ENCODE peak calls at places on chromosomes 2 and 18, in six cellular contexts. One of them, this sample, is unnamed.

GRCh38 chr2:207353836-207354235 is 175.9 kb upstream of the CREB1 start:
- DNase-seq in endodermal cell: no peak
- DNase-seq in neural progenitor cell: no peak
- DNase-seq in HuH-7: no peak
- DNase-seq in NCI-H1694 treated with DMSO at 0.1 percent for 48 hours: no peak
- DNase-seq in activated CD4-positive, alpha-beta T cell treated with anti-CD3 and anti-CD28 coated beads, Interleukin-2, amount 10 ng/mL, durations not matched to agents 7 days and 5 days: no peak
- DNase-seq in this sample: no peak

GRCh38 chr2:204129591-204130270 is 193.2 kb downstream of the ICOS start:
- DNase-seq in NCI-H1694 treated with DMSO at 0.1 percent for 48 hours: no peak
- DNase-seq in HuH-7: no peak
- DNase-seq in neural progenitor cell: no peak
- DNase-seq in endodermal cell: no peak
- DNase-seq in activated CD4-positive, alpha-beta T cell treated with anti-CD3 and anti-CD28 coated beads, Interleukin-2, amount 10 ng/mL, durations not matched to agents 7 days and 5 days: no peak
- DNase-seq in this sample: no peak

GRCh38 chr2:12236136-12236834 is 480.5 kb upstream of the TRIB2 start:
- DNase-seq in activated CD4-positive, alpha-beta T cell treated with anti-CD3 and anti-CD28 coated beads, Interleukin-2, amount 10 ng/mL, durations not matched to agents 7 days and 5 days: no peak
- DNase-seq in neural progenitor cell: no peak
- DNase-seq in HuH-7: no peak
- DNase-seq in NCI-H1694 treated with DMSO at 0.1 percent for 48 hours: no peak
- DNase-seq in endodermal cell: no peak
- DNase-seq in this sample: no peak

GRCh38 chr2:64143154-64144056 is 815 bp downstream of the PELI1 start:
- DNase-seq in HuH-7: no peak
- DNase-seq in endodermal cell: peak
- DNase-seq in neural progenitor cell: peak
- DNase-seq in NCI-H1694 treated with DMSO at 0.1 percent for 48 hours: peak
- DNase-seq in activated CD4-positive, alpha-beta T cell treated with anti-CD3 and anti-CD28 coated beads, Interleukin-2, amount 10 ng/mL, durations not matched to agents 7 days and 5 days: peak
- DNase-seq in this sample: peak

GRCh38 chr2:133884739-133885381 is 316.6 kb upstream of the NCKAP5 start:
- DNase-seq in endodermal cell: no peak
- DNase-seq in activated CD4-positive, alpha-beta T cell treated with anti-CD3 and anti-CD28 coated beads, Interleukin-2, amount 10 ng/mL, durations not matched to agents 7 days and 5 days: no peak
- DNase-seq in HuH-7: peak
- DNase-seq in neural progenitor cell: no peak
- DNase-seq in NCI-H1694 treated with DMSO at 0.1 percent for 48 hours: peak
- DNase-seq in this sample: peak

GRCh38 chr2:9993490-9994165 is 42.1 kb downstream of the GRHL1 start:
- DNase-seq in HuH-7: no peak
- DNase-seq in endodermal cell: no peak
- DNase-seq in neural progenitor cell: no peak
- DNase-seq in activated CD4-positive, alpha-beta T cell treated with anti-CD3 and anti-CD28 coated beads, Interleukin-2, amount 10 ng/mL, durations not matched to agents 7 days and 5 days: no peak
- DNase-seq in NCI-H1694 treated with DMSO at 0.1 percent for 48 hours: no peak
- DNase-seq in this sample: no peak

GRCh38 chr2:86518498-86518897 is 44.7 kb downstream of the CHMP3 start:
- DNase-seq in endodermal cell: peak
- DNase-seq in HuH-7: no peak
- DNase-seq in neural progenitor cell: peak
- DNase-seq in NCI-H1694 treated with DMSO at 0.1 percent for 48 hours: peak
- DNase-seq in activated CD4-positive, alpha-beta T cell treated with anti-CD3 and anti-CD28 coated beads, Interleukin-2, amount 10 ng/mL, durations not matched to agents 7 days and 5 days: peak
- DNase-seq in this sample: peak

GRCh38 chr2:3099145-3099859 is 278.3 kb downstream of the EIPR1 start:
- DNase-seq in endodermal cell: no peak
- DNase-seq in HuH-7: no peak
- DNase-seq in NCI-H1694 treated with DMSO at 0.1 percent for 48 hours: no peak
- DNase-seq in activated CD4-positive, alpha-beta T cell treated with anti-CD3 and anti-CD28 coated beads, Interleukin-2, amount 10 ng/mL, durations not matched to agents 7 days and 5 days: no peak
- DNase-seq in neural progenitor cell: no peak
- DNase-seq in this sample: no peak

GRCh38 chr18:55487997-55488396 is 100.0 kb downstream of the TCF4 start:
- DNase-seq in HuH-7: no peak
- DNase-seq in activated CD4-positive, alpha-beta T cell treated with anti-CD3 and anti-CD28 coated beads, Interleukin-2, amount 10 ng/mL, durations not matched to agents 7 days and 5 days: no peak
- DNase-seq in NCI-H1694 treated with DMSO at 0.1 percent for 48 hours: no peak
- DNase-seq in neural progenitor cell: no peak
- DNase-seq in endodermal cell: no peak
- DNase-seq in this sample: no peak